ENCODE peak calls at places on chromosomes 11 and 22, in four cellular contexts. J is stimulated activated CD4-positive, alpha-beta T cell treated with anti-CD3 and anti-CD28 coated beads, Interleukin-2, amount 100 ng/mL, for 48 hours; V is NB4; A is EH. S is an unnamed sample.

GRCh38 chr11:20000393-20001134 is 159.7 kb downstream of the DBX1 start:
- DNase-seq in J (no peak), V (no peak), A (no peak), S (no peak)

GRCh38 chr11:124753624-124754023 is 1.6 kb upstream of the VSIG2 start:
- DNase-seq in J (no peak), V (no peak), A (no peak), S (no peak)

GRCh38 chr22:27283714-27284113 is 517.8 kb downstream of the MN1 start:
- DNase-seq in J (no peak), V (peak), A (peak), S (peak)

GRCh38 chr22:26852176-26852575 is 194.8 kb downstream of the MIAT start:
- DNase-seq in J (no peak), V (peak), A (no peak), S (peak)

GRCh38 chr11:55707029-55707428 is 45.0 kb downstream of the OR4C6 start:
- DNase-seq in J (no peak), V (peak), A (peak), S (peak)

GRCh38 chr11:105046898-105047579 is 1.9 kb upstream of the CARD16 start:
- DNase-seq in J (no peak), V (no peak), A (peak), S (no peak)

GRCh38 chr11:78158987-78159662 is 19.7 kb upstream of the ALG8 start:
- DNase-seq in J (no peak), V (no peak), A (peak), S (no peak)

GRCh38 chr11:66674964-66675602 is 2.6 kb downstream of the RBM4B start:
- DNase-seq in J (no peak), V (no peak), A (no peak), S (no peak)

GRCh38 chr11:30000986-30001385 is 15.8 kb downstream of the KCNA4 start:
- DNase-seq in J (no peak), V (no peak), A (no peak), S (no peak)

GRCh38 chr22:36198936-36199616 is 2.5 kb downstream of the APOL4 start:
- DNase-seq in J (no peak), V (no peak), A (no peak), S (no peak)

GRCh38 chr11:122101625-122102291 is 14.3 kb downstream of the BLID start:
- DNase-seq in J (no peak), V (no peak), A (peak), S (no peak)

GRCh38 chr11:79570104-79570503 is 129.3 kb upstream of the TENM4 start:
- DNase-seq in J (no peak), V (peak), A (no peak), S (no peak)

GRCh38 chr11:29634248-29634647 is 382.6 kb downstream of the KCNA4 start:
- DNase-seq in J (no peak), V (no peak), A (no peak), S (no peak)

GRCh38 chr11:3096909-3097395 is 39.7 kb upstream of the CARS1 start:
- DNase-seq in J (no peak), V (no peak), A (no peak), S (no peak)

GRCh38 chr22:27554841-27555456 is 246.6 kb downstream of the MN1 start:
- DNase-seq in J (no peak), V (no peak), A (no peak), S (no peak)

GRCh38 chr11:62024975-62025374 is 57.5 kb upstream of the FTH1 start:
- DNase-seq in J (no peak), V (peak), A (no peak), S (no peak)

GRCh38 chr11:10304495-10305261 is at the start of gene ADM:
- DNase-seq in J (peak), V (peak), A (peak), S (no peak)

GRCh38 chr11:56841210-56841810 is 92.8 kb upstream of the OR9G4 start:
- DNase-seq in J (peak), V (peak), A (peak), S (peak)

GRCh38 chr11:60910711-60911366 is 3.1 kb upstream of the TMEM109 start:
- DNase-seq in J (no peak), V (peak), A (peak), S (no peak)

GRCh38 chr11:64447717-64448598 is 89.0 kb downstream of the RPS6KA4 start:
- DNase-seq in J (no peak), V (peak), A (peak), S (peak)

GRCh38 chr22:48806227-48806781 is 1021.4 kb downstream of the BRD1 start:
- DNase-seq in J (no peak), V (no peak), A (no peak), S (no peak)

GRCh38 chr11:59368238-59369022 is 9.7 kb downstream of the OR5AN1 start:
- DNase-seq in J (no peak), V (peak), A (no peak), S (peak)

GRCh38 chr11:133011604-133012003 is 520.7 kb downstream of the OPCML start:
- DNase-seq in J (no peak), V (no peak), A (no peak), S (no peak)

GRCh38 chr11:65540290-65541092 is 15.6 kb downstream of the SCYL1 start:
- DNase-seq in J (peak), V (peak), A (peak), S (peak)